ENCODE peak calls at places on chromosomes 5 and 9, in five cellular contexts. One of them, this sample, is unnamed.

GRCh38 chr9:107952773-107953172 is 463.2 kb upstream of the KLF4 start:
- DNase-seq in GM23248: no peak
- DNase-seq in gastrocnemius medialis: no peak
- DNase-seq in small intestine: no peak
- DNase-seq in HCT116: no peak
- DNase-seq in this sample: no peak

GRCh38 chr9:29830815-29831214 is 2257.5 kb upstream of the C9orf72 start:
- DNase-seq in GM23248: peak; percentile 4
- DNase-seq in small intestine: peak; percentile 26
- DNase-seq in HCT116: peak; percentile 24
- DNase-seq in gastrocnemius medialis: no peak
- DNase-seq in this sample: no peak

GRCh38 chr5:73528248-73528647 is 30.0 kb downstream of the BTF3 start:
- DNase-seq in GM23248: no peak
- DNase-seq in gastrocnemius medialis: no peak
- DNase-seq in small intestine: no peak
- DNase-seq in HCT116: no peak
- DNase-seq in this sample: no peak

GRCh38 chr9:95572370-95573151 is 55.8 kb upstream of the PTCH1 start:
- DNase-seq in gastrocnemius medialis: no peak
- DNase-seq in HCT116: no peak
- DNase-seq in small intestine: no peak
- DNase-seq in GM23248: peak; percentile 87
- DNase-seq in this sample: no peak

GRCh38 chr5:104189909-104190308 is 627.3 kb upstream of the NUDT12 start:
- DNase-seq in gastrocnemius medialis: no peak
- DNase-seq in GM23248: peak; percentile 8
- DNase-seq in HCT116: no peak
- DNase-seq in small intestine: no peak
- DNase-seq in this sample: no peak

GRCh38 chr5:109688647-109688998 is 1.1 kb upstream of the MAN2A1 start:
- DNase-seq in gastrocnemius medialis: no peak
- DNase-seq in GM23248: peak; percentile 65
- DNase-seq in HCT116: peak; percentile 48
- DNase-seq in small intestine: peak; percentile 79
- DNase-seq in this sample: no peak

GRCh38 chr9:23751614-23752013 is 74.4 kb downstream of the ELAVL2 start:
- DNase-seq in HCT116: no peak
- DNase-seq in GM23248: no peak
- DNase-seq in gastrocnemius medialis: no peak
- DNase-seq in small intestine: no peak
- DNase-seq in this sample: no peak

GRCh38 chr5:1966461-1966860 is 83.7 kb upstream of the IRX4 start:
- DNase-seq in gastrocnemius medialis: no peak
- DNase-seq in GM23248: no peak
- DNase-seq in HCT116: no peak
- DNase-seq in small intestine: no peak
- DNase-seq in this sample: no peak

GRCh38 chr5:91123896-91124295 is 259.2 kb downstream of the ARRDC3 start:
- DNase-seq in small intestine: no peak
- DNase-seq in HCT116: no peak
- DNase-seq in GM23248: peak; percentile 47
- DNase-seq in gastrocnemius medialis: no peak
- DNase-seq in this sample: no peak

GRCh38 chr5:166127766-166128565 is 2163.5 kb upstream of the WWC1 start:
- DNase-seq in HCT116: no peak
- DNase-seq in gastrocnemius medialis: no peak
- DNase-seq in GM23248: no peak
- DNase-seq in small intestine: no peak
- DNase-seq in this sample: no peak

GRCh38 chr9:120859361-120859760 is 16.6 kb upstream of the PSMD5 start:
- DNase-seq in HCT116: no peak
- DNase-seq in small intestine: no peak
- DNase-seq in GM23248: no peak
- DNase-seq in gastrocnemius medialis: no peak
- DNase-seq in this sample: no peak

GRCh38 chr9:107363511-107364182 is 80.6 kb downstream of the RAD23B start:
- DNase-seq in GM23248: no peak
- DNase-seq in gastrocnemius medialis: no peak
- DNase-seq in HCT116: no peak
- DNase-seq in small intestine: no peak
- DNase-seq in this sample: no peak

GRCh38 chr5:6818594-6819512 is 105.6 kb downstream of the TENT4A start:
- DNase-seq in HCT116: no peak
- DNase-seq in GM23248: peak; percentile 14
- DNase-seq in gastrocnemius medialis: no peak
- DNase-seq in small intestine: no peak
- DNase-seq in this sample: no peak

GRCh38 chr5:133387091-133387490 is 225.2 kb downstream of the FSTL4 start:
- DNase-seq in HCT116: no peak
- DNase-seq in GM23248: no peak
- DNase-seq in small intestine: no peak
- DNase-seq in gastrocnemius medialis: no peak
- DNase-seq in this sample: peak; percentile 35

GRCh38 chr5:43514471-43514815 is 505 bp downstream of the C5orf34 start:
- DNase-seq in small intestine: peak; percentile 21
- DNase-seq in HCT116: no peak
- DNase-seq in GM23248: peak; percentile 93
- DNase-seq in gastrocnemius medialis: no peak
- DNase-seq in this sample: no peak

DNA sequence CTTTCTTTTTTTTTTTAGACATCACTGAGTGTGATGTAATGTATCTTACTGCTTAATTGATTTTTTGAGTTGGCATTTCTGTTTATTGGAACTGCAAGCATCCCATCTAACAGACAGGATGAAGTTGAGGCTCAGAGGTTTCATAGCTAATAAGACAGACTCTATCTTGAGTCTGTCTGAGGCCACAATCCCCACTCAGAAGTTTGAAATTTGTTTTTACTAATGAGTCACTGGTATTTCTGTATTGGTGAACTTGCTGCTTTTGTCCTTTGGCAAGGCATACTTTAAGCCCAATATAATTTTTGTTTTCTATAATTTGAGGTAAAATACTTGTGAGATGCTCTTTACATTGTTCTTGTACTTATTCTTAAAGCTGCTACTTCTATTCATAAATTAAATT is 491.2 kb downstream of the PSAT1 start:
- DNase-seq in HCT116: no peak
- DNase-seq in gastrocnemius medialis: no peak
- DNase-seq in small intestine: no peak
- DNase-seq in GM23248: peak; percentile 61
- DNase-seq in this sample: no peak
- H3K27ac ChIP-seq in HCT116: no peak overlapping the region
- H3K27ac ChIP-seq in gastrocnemius medialis: no peak overlapping the region
- H3K27ac ChIP-seq in small intestine: no peak overlapping the region
- H3K27ac ChIP-seq in GM23248: peak overlapping the region; percentile 41
- H3K27ac ChIP-seq in this sample: no peak overlapping the region

GRCh38 chr9:125745682-125746016 is 1.5 kb upstream of the PBX3 start:
- DNase-seq in GM23248: no peak
- DNase-seq in gastrocnemius medialis: no peak
- DNase-seq in small intestine: no peak
- DNase-seq in HCT116: no peak
- DNase-seq in this sample: no peak
- H3K27ac ChIP-seq in GM23248: peak overlapping the region; percentile 62
- H3K27ac ChIP-seq in gastrocnemius medialis: peak overlapping the region; percentile 81
- H3K27ac ChIP-seq in small intestine: peak overlapping the region; percentile 84
- H3K27ac ChIP-seq in HCT116: no peak overlapping the region
- H3K27ac ChIP-seq in this sample: peak overlapping the region; percentile 88

GRCh38 chr5:83472508-83473343 is 1.2 kb downstream of the VCAN start:
- DNase-seq in small intestine: no peak
- DNase-seq in GM23248: peak; percentile 91
- DNase-seq in gastrocnemius medialis: peak; percentile 28
- DNase-seq in HCT116: no peak
- DNase-seq in this sample: no peak
- H3K27ac ChIP-seq in small intestine: peak overlapping the region; percentile 71
- H3K27ac ChIP-seq in GM23248: peak overlapping the region; percentile 93
- H3K27ac ChIP-seq in gastrocnemius medialis: peak overlapping the region; percentile 49
- H3K27ac ChIP-seq in HCT116: peak overlapping the region; percentile 40
- H3K27ac ChIP-seq in this sample: no peak overlapping the region

GRCh38 chr5:113243349-113243664 is 191.5 kb downstream of the TSSK1B start:
- DNase-seq in gastrocnemius medialis: no peak
- DNase-seq in small intestine: no peak
- DNase-seq in HCT116: no peak
- DNase-seq in GM23248: no peak
- DNase-seq in this sample: no peak

GRCh38 chr5:113240951-113241726 is 193.7 kb downstream of the TSSK1B start:
- DNase-seq in GM23248: no peak
- DNase-seq in small intestine: no peak
- DNase-seq in HCT116: no peak
- DNase-seq in gastrocnemius medialis: no peak
- DNase-seq in this sample: no peak

GRCh38 chr5:113240032-113240431 is 194.8 kb downstream of the TSSK1B start:
- DNase-seq in HCT116: no peak
- DNase-seq in small intestine: no peak
- DNase-seq in gastrocnemius medialis: no peak
- DNase-seq in GM23248: no peak
- DNase-seq in this sample: no peak

GRCh38 chr5:113244966-113245365 is 189.8 kb downstream of the TSSK1B start:
- DNase-seq in HCT116: no peak
- DNase-seq in gastrocnemius medialis: no peak
- DNase-seq in GM23248: no peak
- DNase-seq in small intestine: no peak
- DNase-seq in this sample: no peak

GRCh38 chr5:113242481-113243348 is 192.1 kb downstream of the TSSK1B start:
- DNase-seq in small intestine: no peak
- DNase-seq in GM23248: no peak
- DNase-seq in gastrocnemius medialis: no peak
- DNase-seq in HCT116: no peak
- DNase-seq in this sample: no peak
- H3K27ac ChIP-seq in small intestine: no peak overlapping the region
- H3K27ac ChIP-seq in GM23248: no peak overlapping the region
- H3K27ac ChIP-seq in gastrocnemius medialis: no peak overlapping the region
- H3K27ac ChIP-seq in HCT116: no peak overlapping the region
- H3K27ac ChIP-seq in this sample: no peak overlapping the region

DNA sequence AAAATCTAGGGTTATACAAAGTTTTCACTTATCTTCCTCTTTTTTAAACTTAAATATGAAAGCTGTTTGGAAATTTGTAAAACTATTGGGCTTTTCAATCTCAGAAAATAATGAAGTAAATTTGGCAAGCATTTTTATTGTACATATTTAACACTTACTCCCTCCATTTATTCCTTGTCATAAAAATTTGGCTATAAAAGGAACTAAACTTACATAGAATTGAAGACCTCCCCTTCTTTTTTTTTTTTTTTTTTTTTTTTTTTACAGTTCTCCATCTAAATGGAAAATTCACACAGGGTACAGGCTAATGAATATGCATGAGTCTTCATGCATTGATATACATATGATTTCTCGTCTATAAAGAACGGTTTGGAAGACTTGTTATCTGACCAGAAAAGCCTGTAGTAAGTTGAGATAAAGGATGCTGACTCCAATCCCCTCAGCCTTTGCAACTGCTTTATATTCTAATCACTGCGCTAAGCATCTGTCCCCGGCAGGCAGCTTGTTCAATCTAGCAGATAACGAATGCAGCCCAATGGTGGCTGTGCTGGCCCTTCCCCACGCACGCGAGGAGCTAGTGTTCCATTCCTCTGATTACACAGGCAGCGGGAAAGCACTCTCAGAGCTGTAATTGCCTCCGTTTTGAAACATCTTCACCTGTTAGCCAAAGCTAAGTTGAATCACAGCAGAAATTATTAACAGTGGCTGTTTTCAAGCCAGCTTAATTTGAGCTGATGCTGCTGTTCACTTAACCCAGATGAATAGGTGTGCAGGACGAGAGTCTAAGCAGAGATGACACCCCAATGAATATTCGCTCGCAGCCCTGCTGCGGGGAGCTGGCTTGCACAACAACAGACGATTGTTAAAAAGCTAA is 453.8 kb upstream of the ZNF608 start:
- DNase-seq in HCT116: no peak
- DNase-seq in GM23248: peak; percentile 20
- DNase-seq in small intestine: peak; percentile 14
- DNase-seq in gastrocnemius medialis: no peak
- DNase-seq in this sample: no peak
- H3K27ac ChIP-seq in HCT116: no peak overlapping the region
- H3K27ac ChIP-seq in GM23248: no peak overlapping the region
- H3K27ac ChIP-seq in small intestine: no peak overlapping the region
- H3K27ac ChIP-seq in gastrocnemius medialis: no peak overlapping the region
- H3K27ac ChIP-seq in this sample: no peak overlapping the region

GRCh38 chr5:126858441-126858840 is 81.5 kb downstream of the LMNB1 start:
- DNase-seq in small intestine: no peak
- DNase-seq in GM23248: no peak
- DNase-seq in HCT116: no peak
- DNase-seq in gastrocnemius medialis: no peak
- DNase-seq in this sample: no peak
- H3K27ac ChIP-seq in small intestine: no peak overlapping the region
- H3K27ac ChIP-seq in GM23248: no peak overlapping the region
- H3K27ac ChIP-seq in HCT116: no peak overlapping the region
- H3K27ac ChIP-seq in gastrocnemius medialis: no peak overlapping the region
- H3K27ac ChIP-seq in this sample: no peak overlapping the region

DNA sequence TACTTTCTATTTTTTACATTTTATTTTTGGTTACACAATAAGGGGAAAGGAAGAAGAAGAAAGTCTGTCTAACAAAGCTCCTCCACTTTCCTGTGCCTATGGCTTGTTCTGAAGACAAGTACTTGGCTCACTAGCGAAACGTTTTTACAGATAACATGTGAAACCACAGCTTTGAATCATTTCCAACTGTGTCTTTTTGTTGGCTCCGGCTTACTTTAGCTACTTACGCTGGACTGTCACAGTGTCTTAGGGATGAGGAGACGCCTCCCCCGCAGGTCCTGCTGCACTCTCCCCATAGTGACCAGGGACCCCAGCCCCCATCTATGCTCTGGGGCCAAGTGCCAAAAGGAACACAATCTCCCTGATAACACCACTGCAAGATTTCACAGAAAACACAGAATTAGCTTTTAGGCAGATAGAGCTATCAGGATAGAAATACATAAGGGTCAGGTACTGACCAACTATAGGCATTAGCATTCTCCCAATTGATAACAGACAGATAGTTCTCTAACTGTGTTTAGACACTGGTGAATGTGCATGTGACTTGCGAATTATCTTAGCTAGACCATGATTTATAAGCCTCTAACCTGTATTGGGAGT is 219.0 kb downstream of the ADAMTS6 start:
- DNase-seq in small intestine: no peak
- DNase-seq in gastrocnemius medialis: no peak
- DNase-seq in GM23248: peak; percentile 87
- DNase-seq in HCT116: no peak
- DNase-seq in this sample: no peak
- H3K27ac ChIP-seq in small intestine: no peak overlapping the region
- H3K27ac ChIP-seq in gastrocnemius medialis: no peak overlapping the region
- H3K27ac ChIP-seq in GM23248: peak overlapping the region; percentile 42
- H3K27ac ChIP-seq in HCT116: no peak overlapping the region
- H3K27ac ChIP-seq in this sample: no peak overlapping the region

DNA sequence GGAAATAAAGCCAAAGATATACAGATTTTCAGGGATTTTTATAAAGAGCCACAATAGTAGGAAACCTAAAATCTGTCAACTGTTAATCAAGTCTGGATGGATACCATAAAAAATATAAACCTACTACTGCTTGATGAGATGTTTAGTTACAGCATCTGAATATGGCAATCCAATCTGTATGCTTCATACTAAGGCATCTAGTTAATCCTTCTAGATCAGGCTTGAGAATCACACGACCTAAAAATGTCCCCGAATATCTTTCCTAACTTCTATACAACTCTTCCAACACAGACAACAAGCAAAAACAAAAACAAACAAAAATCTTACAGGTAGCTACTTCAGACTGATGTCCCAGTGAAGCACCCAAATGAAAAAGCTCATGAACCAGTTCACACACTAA is 29.8 kb downstream of the SSBP2 start:
- DNase-seq in HCT116: no peak
- DNase-seq in GM23248: peak; percentile 20
- DNase-seq in small intestine: no peak
- DNase-seq in gastrocnemius medialis: no peak
- DNase-seq in this sample: no peak
- H3K27ac ChIP-seq in HCT116: no peak overlapping the region
- H3K27ac ChIP-seq in GM23248: no peak overlapping the region
- H3K27ac ChIP-seq in small intestine: no peak overlapping the region
- H3K27ac ChIP-seq in gastrocnemius medialis: no peak overlapping the region
- H3K27ac ChIP-seq in this sample: no peak overlapping the region